ENCODE peak calls at places on chromosomes 11 and 22, in nine cellular contexts. C, R, I, S, K, X, L, V and J are unnamed samples.

GRCh38 chr11:78417175-78417887 is at the start of gene GAB2:
- DNase-seq in S (no peak), I (peak; percentile 20), X (peak; percentile 61), R (no peak), L (no peak), K (no peak), C (no peak), V (peak; percentile 64), J (no peak)

GRCh38 chr11:17414992-17415391 is 26.5 kb upstream of the KCNJ11 start:
- DNase-seq in R (no peak), S (no peak), I (no peak), K (no peak), L (no peak), X (peak; percentile 19), C (no peak), V (no peak), J (no peak)

GRCh38 chr22:46119729-46120419 is 30.5 kb upstream of the PPARA start:
- DNase-seq in K (peak; percentile 85), X (no peak), V (no peak), I (no peak), L (peak; percentile 95), R (no peak), S (no peak), C (peak; percentile 48), J (peak; percentile 75)

GRCh38 chr22:50473855-50474671 is 772 bp downstream of the SBF1 start:
- DNase-seq in K (peak; percentile 52), I (peak; percentile 48), L (peak; percentile 73), R (peak; percentile 40), C (peak; percentile 42), V (no peak), S (peak; percentile 66), X (peak; percentile 62), J (no peak)

GRCh38 chr11:135027461-135027860 is 615.4 kb upstream of the B3GAT1 start:
- DNase-seq in S (no peak), V (peak; percentile 67), C (no peak), K (peak; percentile 38), I (peak; percentile 69), L (peak; percentile 28), R (no peak), X (no peak), J (no peak)

GRCh38 chr22:31926969-31927368 is 17.4 kb upstream of the YWHAH start:
- DNase-seq in K (no peak), R (no peak), C (no peak), V (peak; percentile 72), L (no peak), I (no peak), S (no peak), X (no peak), J (no peak)

GRCh38 chr22:46421272-46421671 is 85.8 kb downstream of the TRMU start:
- DNase-seq in X (peak; percentile 42), I (no peak), C (no peak), K (no peak), R (no peak), S (peak; percentile 8), V (no peak), L (no peak), J (no peak)

GRCh38 chr11:32316846-32317525 is 118.4 kb downstream of the WT1 start:
- DNase-seq in R (no peak), S (no peak), K (no peak), V (no peak), X (no peak), I (no peak), L (no peak), C (no peak), J (no peak)

GRCh38 chr22:45478108-45478771 is 24.4 kb upstream of the FBLN1 start:
- DNase-seq in S (no peak), K (peak; percentile 67), C (peak; percentile 97), V (no peak), I (no peak), L (peak; percentile 97), X (peak; percentile 43), R (no peak), J (peak; percentile 94)

GRCh38 chr22:35697142-35697541 is 20.5 kb upstream of the APOL5 start:
- DNase-seq in R (no peak), K (no peak), C (no peak), I (no peak), X (no peak), L (no peak), S (no peak), V (no peak), J (no peak)

GRCh38 chr11:108121274-108122155 is at the start of gene ACAT1:
- DNase-seq in R (peak; percentile 99), K (peak; percentile 92), V (peak; percentile 96), S (peak; percentile 99), I (peak; percentile 92), L (peak; percentile 98), C (peak; percentile 85), X (peak; percentile 98), J (peak; percentile 73)
- TF ChIP-seq CTCF in R (peak; percentile 29), K (peak; percentile 15), V (peak; percentile 45), S (peak; percentile 71), I (peak; percentile 44), L (no peak), C (peak; percentile 71), X (peak; percentile 43), J (no peak)

GRCh38 chr11:5507177-5507576 is 2.6 kb downstream of the UBQLN3 start:
- DNase-seq in S (no peak), X (no peak), I (no peak), L (no peak), K (no peak), V (no peak), C (no peak), R (no peak), J (no peak)
- TF ChIP-seq CTCF in S (no peak), X (no peak), I (no peak), L (no peak), K (no peak), V (peak; percentile 27), C (no peak), R (no peak), J (no peak)

GRCh38 chr11:120695426-120695825 is 183.9 kb downstream of the GRIK4 start:
- DNase-seq in V (no peak), I (no peak), C (no peak), X (no peak), R (no peak), L (no peak), S (no peak), K (no peak), J (no peak)

GRCh38 chr11:120694706-120695105 is 183.2 kb downstream of the GRIK4 start:
- DNase-seq in R (no peak), I (no peak), V (no peak), K (no peak), C (no peak), S (no peak), L (no peak), X (no peak), J (no peak)

GRCh38 chr11:120698918-120699317 is 187.4 kb downstream of the GRIK4 start:
- DNase-seq in S (no peak), C (no peak), R (no peak), I (no peak), L (no peak), V (no peak), K (no peak), X (no peak), J (no peak)

DNA sequence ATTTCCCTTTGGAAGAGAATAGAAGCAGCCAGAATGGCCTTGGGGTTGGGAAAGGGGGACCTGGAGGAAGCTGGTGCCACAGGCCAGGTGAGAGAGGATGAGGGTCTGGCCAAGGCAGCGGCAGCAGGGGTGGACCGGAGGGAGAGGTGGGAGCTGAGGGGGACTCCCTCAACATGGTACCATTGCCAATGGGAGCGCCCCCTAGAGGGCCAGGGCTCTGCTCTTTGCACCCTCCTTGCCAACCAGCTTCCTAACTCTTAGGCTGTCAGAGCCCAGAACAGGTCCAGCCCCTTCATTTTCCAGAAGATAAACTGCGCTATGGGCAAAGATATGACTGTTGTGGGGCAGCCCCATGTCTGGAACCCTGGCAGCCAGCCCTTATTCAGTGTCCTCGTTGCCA is 185.0 kb downstream of the GRIK4 start:
- DNase-seq in R (no peak), K (no peak), X (no peak), V (peak; percentile 63), I (no peak), L (no peak), C (no peak), S (no peak), J (no peak)
- TF ChIP-seq CTCF in R (no peak), K (no peak), X (no peak), V (peak; percentile 73), I (peak; percentile 33), L (no peak), C (peak; percentile 37), S (no peak), J (peak; percentile 5)

GRCh38 chr11:130549393-130549999 is 101.1 kb downstream of the ADAMTS15 start:
- DNase-seq in C (no peak), K (peak; percentile 53), X (no peak), V (no peak), S (no peak), R (no peak), I (no peak), L (peak; percentile 51), J (no peak)
- TF ChIP-seq CTCF in C (no peak), K (no peak), X (no peak), V (peak; percentile 35), S (no peak), R (no peak), I (no peak), L (no peak), J (no peak)